ENCODE peak calls at places on chromosomes 12 and 14, in seven cellular contexts. F, G, W, P, Z, D and O are unnamed samples.
A peak's percentile ranks its signal among the peaks of the same experiment; 100 is the strongest.

GRCh38 chr14:60999536-60999935 is 18.5 kb downstream of the SLC38A6 start:
- DNase-seq in Z (no peak), W (no peak), F (no peak), P (no peak), D (no peak), G (no peak), O (no peak)

GRCh38 chr14:104086661-104087461 is 1.4 kb downstream of the ASPG start:
- DNase-seq in P (peak; percentile 11), Z (no peak), G (peak; percentile 4), F (peak; percentile 12), W (no peak), D (no peak), O (no peak)

GRCh38 chr14:59305231-59305630 is 116.8 kb downstream of the DAAM1 start:
- DNase-seq in P (no peak), D (no peak), F (no peak), Z (no peak), G (no peak), W (no peak), O (no peak)

GRCh38 chr12:130862161-130862560 is 9.7 kb upstream of the RAN start:
- DNase-seq in P (no peak), Z (no peak), F (no peak), G (no peak), D (no peak), W (no peak), O (no peak)

GRCh38 chr12:55706840-55707671 is 648 bp downstream of the ITGA7 start:
- DNase-seq in F (peak; percentile 52), Z (no peak), D (no peak), W (no peak), G (no peak), P (peak; percentile 56), O (no peak)

GRCh38 chr12:113762849-113763816 is 203.0 kb downstream of the RBM19 start:
- DNase-seq in D (no peak), Z (no peak), P (no peak), F (no peak), G (no peak), W (no peak), O (no peak)

GRCh38 chr12:124466200-124467128 is 100.9 kb downstream of the NCOR2 start:
- DNase-seq in P (no peak), W (no peak), Z (peak; percentile 89), D (no peak), F (no peak), G (no peak), O (peak; percentile 88)

GRCh38 chr12:93108958-93109357 is 179.9 kb upstream of the EEA1 start:
- DNase-seq in F (no peak), P (no peak), G (no peak), Z (no peak), D (no peak), W (no peak), O (no peak)

GRCh38 chr14:43687866-43688265 is 819.2 kb downstream of the FSCB start:
- DNase-seq in Z (no peak), F (no peak), G (no peak), W (no peak), D (no peak), P (peak; percentile 30), O (no peak)

GRCh38 chr12:83016226-83016835 is 329.6 kb downstream of the TMTC2 start:
- DNase-seq in W (peak; percentile 71), G (no peak), P (peak; percentile 65), D (peak; percentile 79), F (no peak), Z (no peak), O (no peak)

GRCh38 chr12:27542628-27543027 is 18.6 kb downstream of the PPFIBP1 start:
- DNase-seq in G (no peak), P (peak; percentile 66), D (no peak), F (no peak), Z (no peak), W (no peak), O (no peak)

GRCh38 chr12:3168775-3169221 is 91.6 kb downstream of the TSPAN9 start:
- DNase-seq in Z (no peak), F (no peak), P (peak; percentile 91), W (peak; percentile 81), G (no peak), D (peak; percentile 72), O (peak; percentile 43)

GRCh38 chr12:8675471-8676083 is 13.0 kb upstream of the MFAP5 start:
- DNase-seq in G (no peak), F (no peak), D (no peak), P (no peak), W (no peak), Z (no peak), O (no peak)

GRCh38 chr12:41552507-41553047 is 364.5 kb downstream of the PDZRN4 start:
- DNase-seq in P (no peak), D (no peak), W (peak; percentile 2), G (no peak), F (no peak), Z (no peak), O (no peak)

GRCh38 chr12:104730761-104731160 is 227.3 kb downstream of the SLC41A2 start:
- DNase-seq in F (no peak), P (no peak), W (no peak), D (no peak), G (no peak), Z (no peak), O (no peak)

GRCh38 chr14:91164676-91165075 is 50.8 kb downstream of the DGLUCY start:
- DNase-seq in F (no peak), Z (no peak), D (no peak), W (no peak), P (no peak), G (no peak), O (no peak)

GRCh38 chr14:101379842-101380241 is 181.5 kb upstream of the DIO3 start:
- DNase-seq in P (no peak), W (no peak), F (no peak), Z (no peak), D (no peak), G (no peak), O (no peak)

GRCh38 chr14:103935102-103935501 is 6.8 kb downstream of the TDRD9 start:
- DNase-seq in G (no peak), Z (no peak), P (no peak), D (no peak), W (no peak), F (no peak), O (no peak)

GRCh38 chr14:71523630-71524320 is 408.5 kb upstream of the RGS6 start:
- DNase-seq in F (no peak), Z (no peak), P (no peak), W (peak; percentile 43), D (no peak), G (no peak), O (peak; percentile 38)

GRCh38 chr14:99077076-99077843 is 194.7 kb downstream of the BCL11B start:
- DNase-seq in F (no peak), P (no peak), Z (no peak), G (no peak), W (no peak), D (no peak), O (no peak)

GRCh38 chr12:89566615-89567014 is 40.8 kb upstream of the POC1B start:
- DNase-seq in P (no peak), Z (no peak), W (no peak), F (no peak), G (no peak), D (no peak), O (no peak)

GRCh38 chr12:103571286-103571685 is 15.8 kb upstream of the STAB2 start:
- DNase-seq in D (peak; percentile 26), W (no peak), P (peak; percentile 70), Z (no peak), G (peak; percentile 33), F (peak; percentile 73), O (no peak)

GRCh38 chr14:22846811-22847307 is 10.5 kb downstream of the MMP14 start:
- DNase-seq in Z (no peak), D (no peak), W (no peak), F (no peak), G (no peak), P (no peak), O (no peak)

GRCh38 chr12:28026701-28027100 is 54.2 kb upstream of the PTHLH start:
- DNase-seq in P (no peak), F (no peak), G (no peak), W (no peak), D (no peak), Z (no peak), O (no peak)

GRCh38 chr12:69108024-69108423 is 131.3 kb upstream of the CPSF6 start:
- DNase-seq in P (no peak), G (peak; percentile 11), Z (no peak), F (no peak), D (no peak), W (no peak), O (no peak)

GRCh38 chr14:104596451-104596918 is 8.1 kb downstream of the TMEM179 start:
- DNase-seq in F (no peak), P (no peak), Z (no peak), W (no peak), D (no peak), G (no peak), O (no peak)

GRCh38 chr12:115726691-115727090 is 550.8 kb downstream of the MED13L start:
- DNase-seq in Z (no peak), P (no peak), F (no peak), G (no peak), W (no peak), D (no peak), O (no peak)
- TF ChIP-seq CTCF in Z (no peak), P (no peak), F (no peak), G (no peak), W (no peak), D (no peak), O (no peak)

DNA sequence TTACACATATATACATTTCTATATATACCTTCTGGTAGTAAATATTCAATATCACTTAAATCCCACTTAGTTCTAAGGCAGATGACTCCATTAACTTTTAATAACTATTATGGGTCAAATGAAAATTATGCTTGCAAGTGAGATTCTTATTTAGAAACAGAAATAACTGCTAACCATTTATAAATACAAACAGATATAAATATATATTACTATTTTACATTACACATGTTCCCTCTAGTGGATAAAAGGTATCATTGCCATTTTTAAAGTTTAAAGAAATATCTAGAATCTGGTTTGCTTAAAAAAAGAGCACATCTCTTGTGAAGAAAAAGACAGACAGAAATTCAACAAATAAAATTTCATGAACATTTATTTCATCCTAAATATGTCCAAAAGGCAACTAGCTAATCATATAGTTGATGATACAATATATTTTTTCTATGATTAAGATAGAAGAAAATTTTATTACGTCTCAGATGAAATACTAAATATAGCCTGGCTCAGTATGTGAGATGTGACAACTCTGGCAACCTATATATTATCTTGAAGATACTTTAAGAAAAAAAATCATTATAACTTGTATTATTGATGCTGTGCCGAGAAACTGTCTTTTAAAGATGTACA is 11.7 kb upstream of the RAD51AP1 start:
- DNase-seq in G (no peak), F (no peak), Z (no peak), D (no peak), W (no peak), P (no peak), O (no peak)
- TF ChIP-seq CTCF in G (peak; percentile 92), F (peak; percentile 58), Z (peak; percentile 62), D (peak; percentile 18), W (peak; percentile 15), P (peak; percentile 65), O (peak; percentile 15)

GRCh38 chr12:18805516-18806248 is 67.8 kb downstream of the CAPZA3 start:
- DNase-seq in D (no peak), Z (no peak), F (peak; percentile 46), G (no peak), W (no peak), P (no peak), O (no peak)
- TF ChIP-seq CTCF in D (no peak), Z (peak; percentile 9), F (no peak), G (no peak), W (no peak), P (no peak), O (no peak)

GRCh38 chr12:44972746-44973421 is 78.0 kb downstream of the DBX2 start:
- DNase-seq in D (peak; percentile 22), F (peak; percentile 49), Z (no peak), G (no peak), W (no peak), P (peak; percentile 28), O (peak; percentile 17)
- TF ChIP-seq CTCF in D (peak; percentile 84), F (peak; percentile 43), Z (peak; percentile 40), G (peak; percentile 28), W (peak; percentile 71), P (peak; percentile 45), O (peak; percentile 54)